ENCODE peak calls at places on chromosomes 3 and 15, in seven cellular contexts. P, S, Q, Y, N, L and B are unnamed samples.

GRCh38 chr3:21345577-21345976 is 405.4 kb downstream of the ZNF385D start:
- DNase-seq in Y (no peak), Q (no peak), L (no peak), N (no peak), S (no peak), P (peak), B (no peak)

GRCh38 chr15:66943456-66944095 is 121.8 kb upstream of the SMAD3 start:
- DNase-seq in L (no peak), S (no peak), Y (peak), P (no peak), Q (no peak), N (peak), B (no peak)

GRCh38 chr15:89652131-89652530 is 3.1 kb downstream of the KIF7 start:
- DNase-seq in L (no peak), S (no peak), P (no peak), N (no peak), Q (no peak), Y (no peak), B (no peak)

GRCh38 chr3:178823556-178824229 is 247.9 kb downstream of the ZMAT3 start:
- DNase-seq in Q (no peak), S (no peak), P (no peak), L (no peak), Y (no peak), N (peak), B (no peak)

GRCh38 chr3:187767266-187768032 is 22.2 kb upstream of the BCL6 start:
- DNase-seq in P (no peak), L (no peak), Y (no peak), S (no peak), Q (no peak), N (no peak), B (no peak)

GRCh38 chr3:156483961-156484787 is 70.7 kb downstream of the SSR3 start:
- DNase-seq in S (peak), Q (peak), P (peak), L (no peak), N (peak), Y (no peak), B (peak)

GRCh38 chr3:111315911-111316310 is 226.1 kb upstream of the CD96 start:
- DNase-seq in Q (no peak), N (no peak), Y (no peak), P (no peak), S (no peak), L (no peak), B (no peak)

GRCh38 chr15:63605816-63606215 is 8.6 kb downstream of the FBXL22 start:
- DNase-seq in Q (no peak), N (no peak), Y (no peak), L (no peak), P (no peak), S (no peak), B (no peak)

GRCh38 chr3:13308406-13308805 is 111.7 kb downstream of the NUP210 start:
- DNase-seq in P (no peak), Q (no peak), N (peak), L (peak), Y (peak), S (peak), B (no peak)

GRCh38 chr15:47778263-47778770 is 61.0 kb downstream of the SEMA6D start:
- DNase-seq in P (no peak), Q (no peak), S (no peak), L (no peak), N (no peak), Y (no peak), B (no peak)

GRCh38 chr15:66065325-66065724 is 188.2 kb downstream of the MEGF11 start:
- DNase-seq in N (no peak), Y (no peak), L (no peak), P (no peak), S (no peak), Q (no peak), B (no peak)

GRCh38 chr3:122857019-122857418 is 62.1 kb downstream of the SLC49A4 start:
- DNase-seq in Y (no peak), Q (no peak), L (no peak), P (no peak), N (no peak), S (no peak), B (no peak)

GRCh38 chr3:129063841-129064482 is 3.4 kb downstream of the GP9 start:
- DNase-seq in Q (no peak), N (no peak), L (no peak), Y (no peak), P (no peak), S (no peak), B (no peak)

GRCh38 chr3:150428562-150428961 is 20.5 kb downstream of the TSC22D2 start:
- DNase-seq in S (no peak), N (no peak), L (no peak), Y (no peak), P (no peak), Q (no peak), B (no peak)

GRCh38 chr15:83292317-83292716 is 7.9 kb upstream of the BNC1 start:
- DNase-seq in P (no peak), L (no peak), S (no peak), Y (no peak), Q (no peak), N (no peak), B (no peak)

DNA sequence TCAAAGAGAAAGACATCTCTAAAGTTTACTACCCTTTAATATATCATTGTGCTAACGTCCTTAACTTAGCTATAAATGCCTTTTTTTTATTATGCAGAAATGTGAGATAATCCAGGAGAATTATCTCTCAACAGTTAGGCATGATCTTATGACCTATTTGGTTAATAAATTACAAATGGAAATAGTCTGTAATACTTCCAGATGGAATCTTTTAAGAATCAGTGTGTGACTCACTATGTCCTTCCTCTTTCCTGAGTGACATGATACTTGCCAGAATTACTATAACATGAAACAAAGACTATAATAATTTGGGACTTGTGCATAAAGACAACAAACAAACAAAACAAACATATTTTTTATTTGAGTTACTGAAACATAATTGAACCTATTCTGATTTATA is 1268.1 kb downstream of the OTOL1 start:
- DNase-seq in N (no peak), Q (no peak), Y (no peak), L (no peak), S (no peak), P (no peak), B (no peak)
- H3K27ac ChIP-seq in N (no peak), Q (no peak), Y (no peak), L (no peak), S (no peak), P (no peak), B (no peak)

GRCh38 chr15:57092252-57092651 is 173.8 kb downstream of the TCF12 start:
- DNase-seq in Q (no peak), N (no peak), L (no peak), S (no peak), P (no peak), Y (no peak), B (no peak)
- TF ChIP-seq POLR2AphosphoS5 in Q (no peak), N (no peak), L (no peak), S (no peak), P (no peak), Y (no peak), B (no peak)

DNA sequence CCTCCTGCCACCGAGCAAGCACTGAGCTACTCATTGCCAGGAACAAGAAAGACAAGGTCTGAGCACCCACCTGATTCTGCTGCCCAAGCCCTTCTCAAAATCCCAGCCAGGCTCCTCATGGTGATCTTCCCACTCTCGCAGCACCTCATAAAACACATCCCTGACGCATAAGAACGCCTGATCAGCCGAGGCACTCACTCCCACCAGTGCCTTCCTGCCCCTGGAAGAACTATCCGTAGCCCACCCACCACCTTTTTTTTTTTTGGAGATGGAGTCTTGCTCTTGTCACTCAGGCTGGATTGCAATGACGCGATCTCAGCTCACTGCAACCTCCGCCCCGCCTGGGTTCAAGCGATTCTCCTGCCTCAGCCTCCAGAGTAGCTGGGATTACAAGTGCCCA is 3.9 kb downstream of the CDAN1 start:
- DNase-seq in N (no peak), L (no peak), Q (no peak), S (no peak), Y (no peak), P (no peak), B (no peak)
- H3K9ac ChIP-seq in N (no peak), L (no peak), Q (no peak), S (no peak), Y (no peak), P (no peak), B (no peak)

DNA sequence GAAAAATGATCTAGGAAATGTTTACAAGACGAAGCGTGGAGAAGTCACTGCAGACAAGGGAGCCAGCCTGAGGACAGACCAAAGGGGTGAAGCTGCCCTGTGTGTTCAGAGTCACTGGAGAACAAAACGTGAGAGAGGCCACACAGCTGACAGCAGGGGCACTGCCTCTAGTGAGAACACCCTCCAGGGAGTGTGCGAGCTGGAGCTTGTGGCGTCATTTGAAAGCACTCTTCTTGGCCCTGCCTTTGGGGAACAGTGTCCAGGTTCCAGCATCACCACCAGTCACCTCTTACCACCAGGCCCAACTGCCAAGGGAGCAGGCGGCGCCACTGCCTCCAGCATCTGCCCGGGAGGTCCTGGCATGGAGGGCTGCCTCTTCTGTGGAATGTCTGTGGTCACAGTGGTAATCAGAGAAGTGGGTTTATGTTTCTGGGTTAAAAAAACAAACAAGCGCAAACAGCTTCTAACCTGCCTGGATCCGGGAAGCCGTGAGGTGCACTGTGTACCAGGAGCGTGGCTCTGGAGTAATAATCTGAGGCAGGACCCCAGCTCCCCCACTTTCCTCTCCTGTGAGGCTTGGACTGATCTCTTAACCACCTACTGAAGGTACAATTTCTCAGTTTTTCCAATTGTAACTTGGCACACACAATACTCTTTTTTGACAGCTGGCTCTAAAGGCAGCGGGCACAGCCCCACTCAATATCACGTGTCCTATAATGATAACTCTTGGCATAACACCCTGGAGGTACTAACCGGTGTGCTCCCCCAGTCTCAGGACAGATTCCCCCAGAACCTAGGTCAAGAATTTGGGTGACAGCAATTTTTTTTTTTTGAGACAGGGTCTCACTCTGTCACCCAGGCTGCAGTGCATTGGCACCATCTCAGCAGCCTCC is 32.2 kb upstream of the CDCP1 start:
- DNase-seq in P (no peak), Q (no peak), Y (no peak), N (no peak), L (no peak), S (no peak), B (no peak)
- H3K27ac ChIP-seq in P (no peak), Q (no peak), Y (no peak), N (no peak), L (no peak), S (no peak), B (no peak)

DNA sequence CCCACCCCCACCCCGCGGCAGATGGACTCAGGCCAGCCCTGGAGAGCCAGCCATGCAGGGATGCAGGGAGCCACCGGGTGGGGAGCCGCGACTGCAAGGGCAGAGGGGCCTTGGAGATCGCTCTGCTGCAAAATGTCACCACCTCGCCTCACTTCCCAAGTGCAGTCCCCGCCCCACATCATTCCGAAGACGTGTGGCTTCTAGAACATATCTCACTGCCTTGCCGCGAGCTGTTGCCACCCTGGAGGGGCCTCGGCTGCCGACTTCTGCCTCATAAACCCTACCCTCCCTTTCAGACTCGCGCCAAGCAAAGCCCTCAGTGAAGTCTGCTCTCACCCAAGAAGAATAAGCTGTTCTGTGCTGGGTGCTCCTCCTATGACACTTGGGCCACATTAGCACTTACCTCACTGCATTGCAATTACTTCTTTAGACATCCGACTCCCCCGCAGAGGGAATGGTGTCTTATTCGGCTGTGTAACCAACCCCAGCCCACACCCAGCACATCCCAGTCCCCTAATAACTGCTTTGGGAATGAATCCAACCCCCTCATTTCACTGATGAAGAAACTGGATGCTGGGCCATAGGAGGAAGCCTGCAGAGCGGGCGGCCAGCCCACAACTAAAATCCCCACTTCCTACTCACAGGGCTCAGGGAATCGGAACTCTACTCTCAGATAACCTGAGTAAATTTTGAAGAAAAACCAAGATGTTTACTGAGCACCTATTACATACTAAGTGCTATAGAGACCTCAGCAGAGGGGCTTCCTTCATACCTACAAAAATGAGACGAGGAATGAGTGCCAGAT is 8.6 kb downstream of the TLE3 start:
- DNase-seq in L (no peak), N (no peak), Y (no peak), S (no peak), Q (no peak), P (no peak), B (no peak)
- TF ChIP-seq POLR2AphosphoS5 in L (no peak), N (no peak), Y (no peak), S (no peak), Q (no peak), P (no peak), B (no peak)

DNA sequence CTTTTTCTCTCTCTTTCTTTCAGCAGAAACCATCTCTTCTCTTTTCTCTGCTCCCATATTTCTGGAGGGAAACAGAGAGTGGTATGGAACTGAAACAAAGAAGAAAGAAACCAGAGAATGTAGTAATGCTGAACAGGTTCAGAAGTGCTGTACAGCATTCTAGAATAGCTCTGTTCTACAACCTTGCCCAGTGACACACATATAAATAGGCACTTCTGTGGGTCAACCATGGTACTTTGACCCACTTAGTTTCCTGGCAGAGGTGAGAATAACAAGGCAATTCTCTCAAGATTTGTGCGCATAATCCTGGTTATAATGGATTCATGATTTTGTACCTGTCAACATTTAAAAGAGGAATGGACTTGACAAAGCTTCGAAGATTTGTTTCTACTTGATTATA is 12.3 kb downstream of the CFAP91 start:
- DNase-seq in N (no peak), P (no peak), L (no peak), Y (no peak), Q (no peak), S (no peak), B (no peak)
- H3K9ac ChIP-seq in N (no peak), P (no peak), L (no peak), Y (no peak), Q (no peak), S (no peak), B (no peak)

GRCh38 chr3:50319872-50320625 is 2.5 kb downstream of the HYAL2 start:
- DNase-seq in P (peak), S (no peak), L (no peak), N (no peak), Y (no peak), Q (no peak), B (no peak)
- H3K27ac ChIP-seq in P (peak), S (peak), L (peak), N (peak), Y (peak), Q (peak), B (peak)

GRCh38 chr3:183428140-183429023 is at the start of gene MCF2L2:
- DNase-seq in Q (no peak), N (peak), Y (no peak), P (peak), L (peak), S (peak), B (no peak)
- TF ChIP-seq POLR2AphosphoS5 in Q (no peak), N (no peak), Y (no peak), P (no peak), L (no peak), S (peak), B (no peak)